ENCODE peak calls at places on chromosome 1, in four cellular contexts. A, P, E and T are unnamed samples.

GRCh38 chr1:197319631-197320030 is 51.6 kb downstream of the CRB1 start:
- DNase-seq in E (no peak), P (no peak), A (no peak), T (no peak)

GRCh38 chr1:205963756-205964155 is 20.5 kb upstream of the SLC26A9 start:
- DNase-seq in A (no peak), P (no peak), E (no peak), T (no peak)

GRCh38 chr1:20983297-20983889 is 193.3 kb downstream of the EIF4G3 start:
- DNase-seq in P (no peak), A (no peak), E (no peak), T (peak; percentile 31)

GRCh38 chr1:161511018-161511755 is 5.9 kb downstream of the FCGR2A start:
- DNase-seq in E (no peak), P (no peak), A (no peak), T (no peak)

GRCh38 chr1:1399870-1400575 is 888 bp upstream of the CCNL2 start:
- DNase-seq in P (no peak), E (no peak), A (no peak), T (peak; percentile 13)

GRCh38 chr1:165884690-165885304 is 57.4 kb downstream of the UCK2 start:
- DNase-seq in E (no peak), P (no peak), A (no peak), T (no peak)

GRCh38 chr1:12075195-12076114 is 12.4 kb downstream of the TNFRSF8 start:
- DNase-seq in P (peak; percentile 87), A (no peak), E (peak; percentile 46), T (no peak)

GRCh38 chr1:50371749-50372148 is 51.5 kb downstream of the DMRTA2 start:
- DNase-seq in P (no peak), A (no peak), E (no peak), T (no peak)

GRCh38 chr1:33176362-33176850 is 5.4 kb downstream of the TRIM62 start:
- DNase-seq in P (no peak), E (no peak), A (peak; percentile 51), T (no peak)

GRCh38 chr1:31397360-31398095 is 15.5 kb upstream of the SERINC2 start:
- DNase-seq in A (no peak), P (no peak), E (no peak), T (no peak)

GRCh38 chr1:63935553-63935952 is 161.7 kb downstream of the ROR1 start:
- DNase-seq in P (no peak), A (no peak), E (no peak), T (no peak)

GRCh38 chr1:65812065-65812464 is 19.4 kb downstream of the PDE4B start:
- DNase-seq in E (peak; percentile 30), P (no peak), A (no peak), T (peak; percentile 23)

GRCh38 chr1:17874665-17875064 is 119.5 kb downstream of the ACTL8 start:
- DNase-seq in E (no peak), A (no peak), P (peak; percentile 89), T (no peak)

GRCh38 chr1:209721406-209721805 is 16.8 kb downstream of the HSD11B1 start:
- DNase-seq in E (no peak), P (no peak), A (no peak), T (no peak)

GRCh38 chr1:37498872-37499617 is 15.5 kb downstream of the MEAF6 start:
- DNase-seq in A (no peak), P (no peak), E (peak; percentile 51), T (peak; percentile 76)

GRCh38 chr1:195745170-195746009 is 862.9 kb downstream of the KCNT2 start:
- DNase-seq in A (no peak), P (no peak), E (no peak), T (no peak)

GRCh38 chr1:15525043-15525958 is 1.3 kb upstream of the CASP9 start:
- DNase-seq in E (peak; percentile 99), P (peak; percentile 94), A (peak; percentile 25), T (peak; percentile 23)

GRCh38 chr1:184189361-184189760 is 137.8 kb downstream of the TSEN15 start:
- DNase-seq in P (no peak), E (no peak), A (no peak), T (no peak)

DNA sequence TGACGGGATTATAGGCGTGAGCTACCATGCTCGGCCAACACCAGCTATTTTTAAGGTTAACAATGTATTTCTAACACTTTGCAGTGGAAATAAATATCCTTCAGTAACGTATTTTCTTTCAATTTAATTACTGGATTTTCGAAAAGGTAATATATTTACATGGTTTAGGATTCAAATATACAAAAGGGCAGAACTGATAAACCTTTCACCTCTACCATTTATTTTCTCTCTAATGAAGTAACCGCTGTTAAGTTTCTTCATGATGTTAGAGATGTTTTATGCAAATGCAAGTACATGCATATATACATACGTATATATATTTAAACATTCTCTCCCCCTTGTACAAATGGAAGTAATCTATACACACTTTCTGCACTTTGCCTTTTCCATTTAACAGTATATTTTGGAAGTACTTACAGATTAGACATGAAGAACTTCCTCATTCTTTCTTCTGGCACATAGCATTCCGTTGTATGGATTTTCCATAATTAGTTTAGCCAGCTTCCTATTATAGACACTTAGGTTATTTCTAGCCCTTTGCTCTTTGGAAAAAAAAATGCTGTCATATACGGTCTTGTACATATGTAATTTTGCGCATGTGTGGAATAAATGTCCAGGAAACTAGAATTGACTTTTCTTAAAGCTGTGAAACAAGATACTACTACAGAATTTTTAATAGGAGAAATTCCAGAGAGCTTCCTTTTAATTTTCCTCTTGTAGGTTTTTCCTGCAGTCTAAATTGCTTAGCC is 14.9 kb upstream of the HJV start:
- DNase-seq in P (no peak), A (no peak), E (no peak), T (peak; percentile 35)
- H3K4me3 ChIP-seq in P (peak overlapping the region; percentile 39), A (peak overlapping the region; percentile 93), E (peak overlapping the region; percentile 68), T (no peak overlapping the region)

GRCh38 chr1:41641483-41641829 is 157.0 kb upstream of the EDN2 start:
- DNase-seq in A (no peak), P (no peak), E (no peak), T (no peak)

GRCh38 chr1:41640141-41640751 is 155.8 kb upstream of the EDN2 start:
- DNase-seq in A (no peak), E (no peak), P (no peak), T (no peak)

GRCh38 chr1:41638086-41639024 is 153.9 kb upstream of the EDN2 start:
- DNase-seq in A (no peak), E (no peak), P (no peak), T (no peak)

GRCh38 chr1:41640756-41641482 is 156.4 kb upstream of the EDN2 start:
- DNase-seq in E (no peak), A (no peak), P (no peak), T (no peak)

GRCh38 chr1:41639332-41639936 is 155.0 kb upstream of the EDN2 start:
- DNase-seq in E (no peak), P (no peak), A (no peak), T (no peak)
- H3K4me3 ChIP-seq in E (no peak overlapping the region), P (no peak overlapping the region), A (no peak overlapping the region), T (no peak overlapping the region)

GRCh38 chr1:97919568-97920261 is 1.1 kb downstream of the DPYD start:
- DNase-seq in A (no peak), E (no peak), P (no peak), T (peak; percentile 61)

GRCh38 chr1:97920275-97920831 is 481 bp downstream of the DPYD start:
- DNase-seq in E (no peak), P (no peak), A (no peak), T (no peak)

GRCh38 chr1:97913506-97913905 is 7.3 kb downstream of the DPYD start:
- DNase-seq in A (no peak), P (no peak), E (no peak), T (no peak)

GRCh38 chr1:97920832-97921571 is at the start of gene DPYD:
- DNase-seq in E (peak; percentile 93), A (peak; percentile 91), P (peak; percentile 51), T (peak; percentile 90)

DNA sequence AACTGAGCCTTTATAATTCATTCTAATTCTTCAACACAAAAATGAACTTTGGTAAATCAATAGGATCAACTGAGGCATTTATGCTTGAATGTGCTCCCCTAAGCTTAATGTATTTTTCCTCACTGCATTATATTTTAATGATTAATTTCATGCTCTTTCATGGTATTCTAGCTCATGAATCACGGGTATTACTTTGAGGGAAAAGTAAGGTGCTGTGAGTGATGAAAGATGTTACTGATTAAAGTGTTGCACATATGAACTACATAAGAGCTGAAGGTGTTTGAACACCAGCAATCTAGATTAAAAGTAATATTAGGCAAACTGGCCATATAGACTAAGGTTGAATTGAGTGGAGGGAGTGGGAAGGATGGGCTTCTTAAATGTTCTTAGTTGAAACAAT is 1.9 kb downstream of the DPYD start:
- DNase-seq in E (no peak), P (no peak), A (no peak), T (no peak)
- H3K4me3 ChIP-seq in E (peak overlapping the region; percentile 80), P (peak overlapping the region; percentile 99), A (no peak overlapping the region), T (no peak overlapping the region)

DNA sequence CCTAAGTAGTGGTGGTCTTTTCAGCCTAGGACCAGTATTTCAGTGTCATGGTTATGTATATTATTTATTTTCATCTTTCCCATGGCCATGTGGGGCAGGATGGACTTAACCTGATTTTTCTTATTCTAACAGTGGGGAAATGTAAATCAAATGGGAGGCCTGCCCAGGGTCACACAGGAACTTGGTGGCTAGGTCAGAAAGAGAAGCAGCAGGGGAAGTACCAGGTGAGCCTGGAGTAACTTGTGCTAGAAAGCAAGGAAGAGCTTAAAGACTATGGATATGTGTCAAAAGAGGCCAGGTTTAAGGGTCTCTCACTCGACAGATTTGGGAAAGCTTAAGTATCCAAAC is 936 bp downstream of the ZFP69B start:
- DNase-seq in E (no peak), P (no peak), A (no peak), T (no peak)
- H3K4me3 ChIP-seq in E (peak overlapping the region; percentile 79), P (peak overlapping the region; percentile 84), A (no peak overlapping the region), T (no peak overlapping the region)

DNA sequence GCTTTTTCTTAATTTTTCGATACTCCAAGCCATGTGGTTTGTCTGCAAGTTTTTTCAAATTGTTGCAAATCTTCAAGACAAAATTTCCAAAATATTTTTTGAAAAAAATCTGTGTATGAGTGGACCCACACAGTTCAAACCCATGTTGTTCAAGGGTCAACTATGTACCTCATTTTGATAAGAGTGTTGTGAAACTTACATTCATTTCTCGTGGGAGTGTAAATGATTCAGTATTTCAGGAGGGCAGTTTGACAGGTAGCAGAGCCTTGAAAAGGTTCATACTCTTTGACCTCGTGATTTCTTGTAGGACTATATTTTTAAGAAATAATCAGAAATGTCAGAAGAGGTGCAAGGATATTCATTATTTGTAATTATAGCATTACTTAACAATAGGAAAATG is 68.0 kb downstream of the ANGPTL1 start:
- DNase-seq in P (no peak), E (no peak), A (no peak), T (no peak)
- H3K4me3 ChIP-seq in P (no peak overlapping the region), E (no peak overlapping the region), A (no peak overlapping the region), T (no peak overlapping the region)